ENCODE peak calls at places on chromosomes 12 and 14, in six cellular contexts. N, Z, R, H, B and Q are unnamed samples.

GRCh38 chr12:96241484-96242256 is 47.5 kb downstream of the ELK3 start:
- DNase-seq in N (no peak), Z (no peak), R (no peak), H (peak; percentile 21), B (peak; percentile 61), Q (peak; percentile 51)

GRCh38 chr12:52003016-52003550 is 3.7 kb upstream of the TAMALIN start:
- DNase-seq in N (no peak), Z (no peak), R (no peak), H (no peak), B (no peak), Q (no peak)

GRCh38 chr12:64946132-64946829 is 121.8 kb downstream of the TBC1D30 start:
- DNase-seq in N (no peak), Z (no peak), R (peak; percentile 93), H (no peak), B (peak; percentile 38), Q (peak; percentile 96)

GRCh38 chr14:100638211-100638855 is 51.1 kb upstream of the BEGAIN start:
- DNase-seq in N (no peak), Z (no peak), R (no peak), H (no peak), B (no peak), Q (no peak)

GRCh38 chr14:33406766-33407165 is 468.1 kb downstream of the NPAS3 start:
- DNase-seq in N (no peak), Z (no peak), R (no peak), H (no peak), B (no peak), Q (no peak)

GRCh38 chr12:69389836-69390235 is 30.3 kb downstream of the YEATS4 start:
- DNase-seq in N (no peak), Z (no peak), R (no peak), H (no peak), B (peak; percentile 88), Q (no peak)

GRCh38 chr12:89883630-89884364 is 175.2 kb upstream of the ATP2B1 start:
- DNase-seq in N (no peak), Z (no peak), R (no peak), H (no peak), B (no peak), Q (peak; percentile 77)

GRCh38 chr14:50943943-50944646 is at the start of gene PYGL:
- DNase-seq in N (peak; percentile 70), Z (peak; percentile 82), R (peak; percentile 72), H (no peak), B (peak; percentile 72), Q (no peak)

GRCh38 chr12:67035121-67035520 is 234.0 kb upstream of the CAND1 start:
- DNase-seq in N (no peak), Z (no peak), R (no peak), H (no peak), B (no peak), Q (no peak)

GRCh38 chr12:68530965-68531364 is 79.7 kb upstream of the RAP1B start:
- DNase-seq in N (no peak), Z (no peak), R (no peak), H (no peak), B (peak; percentile 77), Q (no peak)

GRCh38 chr12:128914908-128915563 is 61.8 kb downstream of the GLT1D1 start:
- DNase-seq in N (no peak), Z (peak; percentile 68), R (no peak), H (no peak), B (no peak), Q (no peak)